ENCODE peak calls at places on chromosome X, in four cellular contexts. V, J, E and H are unnamed samples.

GRCh38 chrX:53580742-53581504 is 105.6 kb downstream of the HUWE1 start:
- DNase-seq in V (no peak), J (no peak), E (no peak), H (no peak)

GRCh38 chrX:75784689-75785491 is at the start of gene MAGEE2:
- DNase-seq in J (no peak), E (no peak), V (no peak), H (peak; percentile 21)

GRCh38 chrX:69793260-69793935 is 177.5 kb downstream of the EDA start:
- DNase-seq in V (no peak), E (no peak), J (no peak), H (no peak)

GRCh38 chrX:9627827-9628406 is 137.7 kb downstream of the GPR143 start:
- DNase-seq in E (no peak), V (no peak), J (no peak), H (no peak)

GRCh38 chrX:17592117-17592516 is 145.2 kb upstream of the SCML1 start:
- DNase-seq in V (peak; percentile 17), J (no peak), E (no peak), H (no peak)

GRCh38 chrX:107450823-107451509 is 1.5 kb downstream of the FRMPD3 start:
- DNase-seq in E (peak; percentile 7), V (no peak), J (no peak), H (no peak)

GRCh38 chrX:18422886-18423285 is 2.5 kb upstream of the CDKL5 start:
- DNase-seq in V (no peak), J (no peak), E (no peak), H (no peak)

GRCh38 chrX:47849776-47850175 is 13.1 kb downstream of the ZNF81 start:
- DNase-seq in V (no peak), E (no peak), J (no peak), H (no peak)

GRCh38 chrX:36898301-36898700 is 109.9 kb upstream of the FAM47C start:
- DNase-seq in J (no peak), E (no peak), V (peak; percentile 30), H (no peak)

GRCh38 chrX:97260679-97261078 is 377.0 kb downstream of the RPA4 start:
- DNase-seq in E (no peak), V (peak; percentile 41), J (no peak), H (no peak)

GRCh38 chrX:18377802-18378201 is 23.3 kb upstream of the SCML2 start:
- DNase-seq in J (no peak), V (peak; percentile 54), E (peak; percentile 36), H (no peak)

GRCh38 chrX:39445336-39445735 is 644.1 kb downstream of the MID1IP1 start:
- DNase-seq in J (no peak), V (peak; percentile 13), E (no peak), H (no peak)

GRCh38 chrX:139832728-139833309 is 100.0 kb downstream of the ATP11C start:
- DNase-seq in J (no peak), V (peak; percentile 28), E (no peak), H (no peak)

GRCh38 chrX:42751573-42751972 is 26.4 kb downstream of the PPP1R2C start:
- DNase-seq in V (no peak), E (no peak), J (no peak), H (no peak)

GRCh38 chrX:106484233-106484632 is 127.5 kb upstream of the RADX start:
- DNase-seq in V (no peak), J (no peak), E (no peak), H (no peak)

GRCh38 chrX:79336869-79337815 is 30.0 kb downstream of the ITM2A start:
- DNase-seq in J (no peak), V (no peak), E (no peak), H (no peak)

GRCh38 chrX:65871671-65872311 is 168.1 kb downstream of the VSIG4 start:
- DNase-seq in J (peak; percentile 40), V (peak; percentile 74), E (peak; percentile 41), H (no peak)

GRCh38 chrX:150581093-150581775 is 12.8 kb downstream of the MTM1 start:
- DNase-seq in V (peak; percentile 85), J (no peak), E (no peak), H (no peak)

GRCh38 chrX:69324851-69325250 is 159.6 kb upstream of the PJA1 start:
- DNase-seq in V (no peak), J (no peak), E (no peak), H (no peak)

GRCh38 chrX:17214962-17215361 is 160.0 kb upstream of the NHS start:
- DNase-seq in E (no peak), J (no peak), V (no peak), H (no peak)

GRCh38 chrX:115616943-115617563 is 56.1 kb downstream of the PLS3 start:
- DNase-seq in J (no peak), V (peak; percentile 95), E (no peak), H (no peak)

GRCh38 chrX:23782863-23783568 is at the start of gene SAT1:
- DNase-seq in E (peak; percentile 96), V (peak; percentile 96), J (peak; percentile 96), H (peak; percentile 95)
- H3K27ac ChIP-seq in E (peak within 1 kb of the TSS; percentile 51), V (peak within 1 kb of the TSS; percentile 94), J (peak within 1 kb of the TSS; percentile 96), H (peak within 1 kb of the TSS; percentile 95)

GRCh38 chrX:19772759-19773623 is 114.4 kb downstream of the SH3KBP1 start:
- DNase-seq in J (no peak), E (peak; percentile 47), V (peak; percentile 56), H (no peak)
- H3K27ac ChIP-seq in J (peak overlapping the region; percentile 65), E (peak overlapping the region; percentile 61), V (peak overlapping the region; percentile 77), H (peak overlapping the region; percentile 70)

DNA sequence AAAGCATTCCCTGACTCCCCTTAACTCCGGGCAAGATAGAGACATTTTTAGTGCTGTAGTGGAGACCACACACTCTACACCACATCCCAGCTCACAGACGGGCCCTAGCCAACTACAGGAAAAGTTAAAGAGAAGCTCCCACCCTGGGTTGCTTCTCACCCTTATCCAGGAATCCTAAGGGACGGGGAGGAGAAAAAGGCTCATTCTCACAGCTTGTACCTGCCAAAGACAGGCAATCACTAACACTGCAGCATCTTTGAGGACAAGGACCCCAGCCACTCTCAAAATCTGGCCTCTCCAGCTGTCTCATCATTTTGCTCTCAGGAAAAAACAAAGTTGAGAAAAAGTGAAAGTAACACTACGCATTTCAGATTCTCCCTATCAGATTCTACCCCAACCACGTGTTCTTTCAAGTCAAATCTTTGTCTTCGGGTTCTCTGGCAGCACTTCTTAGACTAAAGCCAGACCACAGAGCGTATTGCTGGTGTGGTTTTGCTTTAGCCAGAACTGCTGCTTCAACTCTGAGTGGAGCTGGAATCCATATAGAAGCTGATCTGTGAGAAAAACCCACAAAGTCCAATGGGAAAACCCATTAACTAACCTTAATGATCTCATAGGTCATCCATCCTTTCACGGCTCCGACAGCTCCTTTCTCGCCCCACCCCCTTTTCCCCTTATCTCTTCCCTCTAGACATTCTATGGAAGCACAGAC is 605.9 kb upstream of the DIPK2B start:
- DNase-seq in J (no peak), V (no peak), E (peak; percentile 7), H (peak; percentile 32)
- H3K27ac ChIP-seq in J (peak overlapping the region; percentile 34), V (peak overlapping the region; percentile 49), E (no peak overlapping the region), H (peak overlapping the region; percentile 79)

GRCh38 chrX:154732421-154733071 is 18.3 kb downstream of the GAB3 start:
- DNase-seq in J (no peak), V (peak; percentile 83), E (no peak), H (no peak)

GRCh38 chrX:154734101-154734781 is 16.6 kb downstream of the GAB3 start:
- DNase-seq in V (peak; percentile 43), E (no peak), J (peak; percentile 65), H (peak; percentile 37)

GRCh38 chrX:154738013-154738738 is 12.7 kb downstream of the GAB3 start:
- DNase-seq in V (peak; percentile 70), J (peak; percentile 83), E (no peak), H (peak; percentile 60)

GRCh38 chrX:154733072-154733425 is 17.8 kb downstream of the GAB3 start:
- DNase-seq in V (peak; percentile 67), J (no peak), E (no peak), H (no peak)

DNA sequence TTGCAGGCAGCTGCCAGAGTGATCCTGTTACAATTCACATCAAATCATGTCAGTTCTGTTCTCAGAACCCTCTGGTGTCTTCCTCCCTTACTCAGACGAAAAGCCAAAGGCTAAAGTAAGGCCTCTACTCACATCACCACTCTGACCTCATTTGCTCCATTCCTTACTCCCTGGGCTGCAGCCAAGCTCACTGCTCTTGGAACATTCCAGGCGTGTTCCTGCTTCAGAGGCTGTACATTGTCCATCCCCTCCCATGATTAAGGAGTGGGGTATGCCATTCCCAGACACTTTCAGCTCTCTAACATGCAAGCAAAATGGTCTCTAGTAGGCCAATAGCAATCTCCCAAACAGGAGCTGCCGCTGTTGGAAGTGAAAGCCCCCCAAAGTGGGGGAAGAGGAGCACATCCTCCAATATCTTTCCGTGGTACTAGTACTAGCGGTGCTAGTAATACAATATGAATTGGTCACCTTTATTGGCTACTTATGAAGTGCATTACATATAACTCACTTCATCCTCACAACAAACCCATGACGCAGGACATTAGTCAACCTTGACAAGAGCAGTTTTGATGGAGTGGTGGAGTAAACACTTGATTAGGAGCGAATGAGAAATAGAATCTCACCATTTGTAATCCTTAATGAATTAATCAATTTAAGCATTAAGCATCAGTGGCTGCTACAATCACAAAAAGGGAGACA is 15.0 kb downstream of the GAB3 start:
- DNase-seq in J (peak; percentile 86), E (no peak), V (peak; percentile 7), H (peak; percentile 62)
- H3K27ac ChIP-seq in J (peak overlapping the region; percentile 80), E (no peak overlapping the region), V (no peak overlapping the region), H (peak overlapping the region; percentile 79)